ENCODE peak calls at places on chromosomes 11 and 22, in nine cellular contexts. F is stimulated activated naive B cell treated with anti-CD40 and anti-IgM and Interleukin-4, amounts not matched to agents 10 μg/mL and 1 μg/mL and 100 μg/mL, for 72 hours; Q is HTR-8/SVneo; N is activated T-cell treated with anti-CD3 and anti-CD28 coated beads, Interleukin-2, amount 50 U/mL, for 72 hours; E is fibroblast of gingiva; O is T-helper 9 cell; R is psoas muscle; V is small intestine; W is GM23248. A is an unnamed sample.

GRCh38 chr11:95256204-95256819 is 25.3 kb upstream of the SESN3 start:
- DNase-seq in F (no peak), Q (no peak), N (no peak), E (peak), O (no peak), R (no peak), V (no peak), W (no peak), A (no peak)

GRCh38 chr11:115653926-115654325 is 149.7 kb upstream of the CADM1 start:
- DNase-seq in F (no peak), Q (no peak), N (no peak), E (no peak), O (no peak), R (no peak), V (peak), W (no peak), A (no peak)

GRCh38 chr22:40176921-40177737 is 596 bp upstream of the TNRC6B start:
- DNase-seq in F (peak), Q (no peak), N (peak), E (peak), O (peak), R (no peak), V (peak), W (peak), A (peak)

GRCh38 chr11:78351193-78351592 is 66.4 kb downstream of the GAB2 start:
- DNase-seq in F (no peak), Q (no peak), N (no peak), E (no peak), O (no peak), R (no peak), V (no peak), W (peak), A (no peak)

GRCh38 chr11:104175769-104176168 is 11.8 kb upstream of the PDGFD start:
- DNase-seq in F (no peak), Q (no peak), N (no peak), E (no peak), O (no peak), R (no peak), V (no peak), W (no peak), A (no peak)

GRCh38 chr22:24420977-24421343 is 6.4 kb upstream of the ADORA2A start:
- DNase-seq in F (no peak), Q (no peak), N (no peak), E (no peak), O (no peak), R (no peak), V (no peak), W (no peak), A (no peak)

GRCh38 chr11:71994786-71995185 is 3.9 kb upstream of the IL18BP start:
- DNase-seq in F (no peak), Q (no peak), N (no peak), E (no peak), O (no peak), R (no peak), V (no peak), W (no peak), A (no peak)

GRCh38 chr22:44133901-44134511 is 46.7 kb upstream of the PARVG start:
- DNase-seq in F (no peak), Q (no peak), N (no peak), E (peak), O (no peak), R (peak), V (peak), W (no peak), A (no peak)

GRCh38 chr11:93501856-93502255 is 41.3 kb downstream of the SMCO4 start:
- DNase-seq in F (no peak), Q (no peak), N (no peak), E (no peak), O (no peak), R (no peak), V (peak), W (no peak), A (no peak)

GRCh38 chr22:32644252-32645100 is 157.0 kb upstream of the TIMP3 start:
- DNase-seq in F (no peak), Q (no peak), N (peak), E (no peak), O (no peak), R (peak), V (peak), W (peak), A (peak)

GRCh38 chr11:68503281-68503687 is 42.7 kb downstream of the PPP6R3 start:
- DNase-seq in F (no peak), Q (no peak), N (no peak), E (no peak), O (no peak), R (no peak), V (no peak), W (no peak), A (no peak)

GRCh38 chr11:118200901-118201680 is 23.7 kb downstream of the JAML start:
- DNase-seq in F (peak), Q (no peak), N (peak), E (no peak), O (no peak), R (no peak), V (no peak), W (no peak), A (peak)

GRCh38 chr22:17257091-17257490 is 37.9 kb upstream of the ADA2 start:
- DNase-seq in F (no peak), Q (no peak), N (no peak), E (no peak), O (no peak), R (no peak), V (no peak), W (no peak), A (no peak)